ENCODE peak calls at places on chromosomes 11 and 22, in nine cellular contexts. E, Z, J, R, U, L, M, Y and K are unnamed samples.

GRCh38 chr11:37710031-37710430 is 1112.0 kb upstream of the RAG2 start:
- DNase-seq in U (no peak), E (no peak), R (peak), Y (no peak), M (no peak), L (no peak), Z (no peak), J (peak), K (peak)

GRCh38 chr11:105229758-105230157 is 90.2 kb upstream of the CARD18 start:
- DNase-seq in U (no peak), Y (no peak), L (no peak), J (peak), Z (no peak), M (no peak), E (no peak), R (no peak), K (no peak)

GRCh38 chr22:44701824-44702478 is at the start of gene PRR5:
- DNase-seq in L (peak), M (peak), Z (peak), R (peak), Y (peak), J (peak), E (peak), U (peak), K (peak)

GRCh38 chr11:35658028-35658948 is 4.3 kb upstream of the TRIM44 start:
- DNase-seq in M (no peak), L (no peak), R (no peak), Z (no peak), U (no peak), J (peak), Y (no peak), E (no peak), K (no peak)

GRCh38 chr11:110076388-110076965 is 16.7 kb upstream of the ZC3H12C start:
- DNase-seq in R (no peak), Y (no peak), Z (no peak), J (peak), E (no peak), L (no peak), M (no peak), U (no peak), K (no peak)

GRCh38 chr22:42217019-42217751 is 53.3 kb downstream of the TCF20 start:
- DNase-seq in L (no peak), J (no peak), U (no peak), E (no peak), Y (no peak), R (no peak), Z (no peak), M (no peak), K (peak)

GRCh38 chr22:50179937-50180726 is 5.6 kb upstream of the TRABD start:
- DNase-seq in E (no peak), U (no peak), Z (no peak), R (no peak), M (peak), L (no peak), Y (no peak), J (no peak), K (no peak)

GRCh38 chr11:93686226-93686625 is 24.7 kb downstream of the CEP295 start:
- DNase-seq in M (no peak), Z (no peak), Y (no peak), J (no peak), L (no peak), U (no peak), R (no peak), E (no peak), K (no peak)

GRCh38 chr11:61752117-61752924 is at the start of gene MYRF:
- DNase-seq in Z (peak), U (peak), M (no peak), R (peak), Y (no peak), J (peak), E (no peak), L (no peak), K (no peak)

GRCh38 chr11:58301576-58301975 is 33.5 kb upstream of the OR10W1 start:
- DNase-seq in U (no peak), Y (no peak), Z (no peak), M (no peak), L (no peak), E (no peak), R (no peak), J (peak), K (peak)

GRCh38 chr11:134517621-134518293 is 105.7 kb upstream of the B3GAT1 start:
- DNase-seq in L (no peak), U (no peak), R (no peak), J (no peak), E (no peak), Y (no peak), Z (no peak), M (peak), K (no peak)

GRCh38 chr11:59264736-59265135 is 52.0 kb upstream of the MPEG1 start:
- DNase-seq in M (no peak), J (no peak), U (no peak), Y (no peak), R (no peak), Z (no peak), E (no peak), L (no peak), K (no peak)

GRCh38 chr11:3675971-3676370 is 4.8 kb upstream of the CHRNA10 start:
- DNase-seq in L (no peak), E (no peak), Y (no peak), M (no peak), R (no peak), U (no peak), J (no peak), Z (no peak), K (no peak)

GRCh38 chr22:16965083-16965482 is 42.9 kb downstream of the GAB4 start:
- DNase-seq in Y (no peak), R (no peak), L (no peak), Z (no peak), U (no peak), E (no peak), M (no peak), J (no peak), K (no peak)

GRCh38 chr22:23256986-23257888 is 76.9 kb downstream of the BCR start:
- DNase-seq in L (peak), J (peak), U (no peak), Z (no peak), Y (no peak), M (peak), E (peak), R (peak), K (no peak)

GRCh38 chr11:71354394-71355105 is 93.6 kb downstream of the DHCR7 start:
- DNase-seq in U (no peak), E (no peak), M (no peak), L (no peak), Z (no peak), R (no peak), Y (no peak), J (no peak), K (no peak)

GRCh38 chr11:61737131-61737530 is 15.3 kb upstream of the MYRF start:
- DNase-seq in Y (no peak), M (no peak), L (no peak), R (no peak), E (no peak), U (no peak), Z (peak), J (no peak), K (no peak)

GRCh38 chr11:25535462-25535861 is 796.5 kb upstream of the ANO3 start:
- DNase-seq in R (peak), Y (no peak), L (no peak), J (no peak), E (peak), M (peak), Z (no peak), U (no peak), K (no peak)

GRCh38 chr11:117495357-117495756 is 167.7 kb downstream of the CEP164 start:
- DNase-seq in Y (no peak), U (no peak), M (no peak), Z (no peak), J (no peak), E (no peak), L (no peak), R (no peak), K (no peak)

GRCh38 chr22:45202333-45203149 is 38.2 kb downstream of the KIAA0930 start:
- DNase-seq in R (no peak), L (no peak), M (peak), U (no peak), J (no peak), Y (no peak), Z (no peak), E (no peak), K (no peak)

GRCh38 chr11:119092880-119093665 is 8.4 kb downstream of the HMBS start:
- DNase-seq in L (no peak), R (peak), U (no peak), J (peak), Y (peak), M (peak), E (no peak), Z (no peak), K (no peak)

GRCh38 chr11:7413961-7414728 is 71.2 kb upstream of the OLFML1 start:
- DNase-seq in J (no peak), Y (no peak), Z (no peak), L (no peak), M (no peak), U (no peak), E (no peak), R (no peak), K (no peak)

GRCh38 chr11:73029408-73029807 is 112.7 kb downstream of the FCHSD2 start:
- DNase-seq in L (no peak), Y (no peak), J (no peak), R (peak), M (no peak), Z (peak), U (no peak), E (no peak), K (no peak)

GRCh38 chr11:2443881-2444300 is 423 bp downstream of the TRPM5 start:
- DNase-seq in R (no peak), L (peak), E (no peak), M (no peak), U (no peak), J (no peak), Z (no peak), Y (no peak), K (no peak)

GRCh38 chr11:134752526-134752925 is 340.5 kb upstream of the B3GAT1 start:
- DNase-seq in M (no peak), L (no peak), U (no peak), Z (no peak), E (no peak), J (no peak), Y (no peak), R (no peak), K (no peak)

GRCh38 chr11:80204021-80204420 is 763.2 kb upstream of the TENM4 start:
- DNase-seq in U (no peak), E (no peak), L (no peak), M (no peak), Z (no peak), J (no peak), Y (no peak), R (no peak), K (no peak)

GRCh38 chr11:122139595-122139866 is 23.5 kb upstream of the BLID start:
- DNase-seq in U (no peak), R (no peak), M (no peak), Y (no peak), E (no peak), J (no peak), L (no peak), Z (no peak), K (no peak)

GRCh38 chr11:115555336-115556090 is 51.3 kb upstream of the CADM1 start:
- DNase-seq in Y (no peak), L (no peak), M (no peak), Z (no peak), R (no peak), J (no peak), U (no peak), E (no peak), K (no peak)

GRCh38 chr11:46322759-46323158 is 24.5 kb upstream of the DGKZ start:
- DNase-seq in M (no peak), J (peak), Y (no peak), Z (no peak), R (no peak), E (no peak), U (peak), L (no peak), K (no peak)

GRCh38 chr22:27459955-27460354 is 341.6 kb downstream of the MN1 start:
- DNase-seq in J (no peak), Z (no peak), U (no peak), L (no peak), Y (no peak), M (no peak), R (no peak), E (no peak), K (no peak)

GRCh38 chr11:2580061-2580421 is 119.8 kb downstream of the KCNQ1OT1 start:
- DNase-seq in R (no peak), Z (no peak), E (no peak), Y (no peak), L (peak), M (no peak), J (no peak), U (peak), K (no peak)

GRCh38 chr22:19419464-19420178 is 11.9 kb downstream of the HIRA start:
- DNase-seq in M (no peak), E (no peak), L (no peak), Y (peak), J (no peak), U (no peak), R (peak), Z (peak), K (no peak)

GRCh38 chr11:100731471-100731870 is 44.4 kb downstream of the ARHGAP42 start:
- DNase-seq in M (no peak), J (no peak), Z (no peak), Y (no peak), L (no peak), R (no peak), E (no peak), U (peak), K (no peak)

GRCh38 chr11:120807414-120808150 is 216.3 kb upstream of the TBCEL start:
- DNase-seq in U (no peak), M (no peak), J (peak), E (no peak), Y (no peak), Z (no peak), R (peak), L (no peak), K (peak)

GRCh38 chr11:130606181-130606580 is 157.7 kb downstream of the ADAMTS15 start:
- DNase-seq in M (no peak), E (no peak), Y (no peak), Z (no peak), J (peak), R (peak), U (no peak), L (no peak), K (no peak)

GRCh38 chr22:36160499-36160942 is at the start of gene APOL3:
- DNase-seq in R (peak), M (peak), J (peak), U (no peak), L (peak), Z (no peak), Y (peak), E (peak), K (no peak)

GRCh38 chr22:36155702-36156101 is 4.9 kb downstream of the APOL3 start:
- DNase-seq in Y (no peak), U (no peak), L (peak), R (peak), M (peak), E (peak), J (peak), Z (no peak), K (no peak)

GRCh38 chr22:36156119-36156514 is 4.4 kb downstream of the APOL3 start:
- DNase-seq in Z (no peak), M (no peak), U (no peak), R (no peak), J (no peak), Y (no peak), L (no peak), E (peak), K (no peak)

GRCh38 chr22:36153756-36154155 is 6.8 kb downstream of the APOL3 start:
- DNase-seq in J (no peak), Z (no peak), L (no peak), Y (no peak), U (no peak), E (peak), R (no peak), M (no peak), K (no peak)

GRCh38 chr22:36156515-36157419 is 3.8 kb downstream of the APOL3 start:
- DNase-seq in J (peak), E (peak), U (no peak), L (peak), M (peak), Y (peak), R (peak), Z (no peak), K (peak)
- H3K4me3 ChIP-seq in J (peak), E (peak), U (no peak), L (peak), M (peak), Y (peak), R (peak), Z (no peak), K (peak)

GRCh38 chr22:35944458-35944857 is 84.2 kb downstream of the RBFOX2 start:
- DNase-seq in J (no peak), Y (no peak), M (no peak), E (no peak), Z (no peak), R (no peak), U (peak), L (no peak), K (no peak)
- H3K4me3 ChIP-seq in J (no peak), Y (no peak), M (no peak), E (no peak), Z (no peak), R (no peak), U (no peak), L (no peak), K (no peak)

GRCh38 chr11:107018274-107018901 is at the start of gene GUCY1A2:
- DNase-seq in U (peak), L (peak), Y (no peak), M (peak), J (peak), E (no peak), Z (no peak), R (peak), K (no peak)
- H3K4me3 ChIP-seq in U (peak), L (peak), Y (no peak), M (no peak), J (peak), E (peak), Z (peak), R (peak), K (peak)

GRCh38 chr22:37167176-37167980 is 17.7 kb upstream of the IL2RB start:
- DNase-seq in M (peak), R (no peak), Z (no peak), Y (no peak), U (no peak), E (no peak), J (no peak), L (peak), K (no peak)
- H3K4me3 ChIP-seq in M (no peak), R (no peak), Z (no peak), Y (no peak), U (no peak), E (no peak), J (no peak), L (peak), K (no peak)

GRCh38 chr11:861105-861479 is 18.4 kb downstream of the TSPAN4 start:
- DNase-seq in E (no peak), J (no peak), Y (no peak), M (no peak), Z (no peak), L (no peak), U (no peak), R (no peak), K (no peak)

GRCh38 chr11:858053-858992 is 15.7 kb downstream of the TSPAN4 start:
- DNase-seq in U (no peak), M (no peak), R (no peak), L (no peak), E (no peak), Y (no peak), J (no peak), Z (no peak), K (no peak)

GRCh38 chr11:859394-860131 is 16.9 kb downstream of the TSPAN4 start:
- DNase-seq in Z (no peak), J (peak), L (peak), M (peak), Y (peak), R (peak), U (peak), E (no peak), K (peak)

GRCh38 chr11:860238-861104 is 17.8 kb downstream of the TSPAN4 start:
- DNase-seq in M (no peak), U (no peak), E (no peak), Y (no peak), R (no peak), L (no peak), Z (no peak), J (no peak), K (no peak)

GRCh38 chr11:858993-859339 is 16.3 kb downstream of the TSPAN4 start:
- DNase-seq in Y (no peak), L (no peak), U (no peak), Z (no peak), J (no peak), M (no peak), R (no peak), E (no peak), K (no peak)
- H3K4me3 ChIP-seq in Y (no peak), L (no peak), U (no peak), Z (no peak), J (peak), M (no peak), R (no peak), E (no peak), K (peak)

GRCh38 chr11:102314784-102315183 is 2.5 kb upstream of the BIRC3 start:
- DNase-seq in Y (no peak), J (no peak), L (no peak), E (no peak), U (no peak), M (no peak), Z (no peak), R (no peak), K (no peak)

GRCh38 chr11:102317099-102317767 is at the start of gene BIRC3:
- DNase-seq in U (peak), M (peak), J (peak), L (peak), R (peak), E (peak), Z (peak), Y (peak), K (peak)

GRCh38 chr11:102317768-102318103 is 452 bp downstream of the BIRC3 start:
- DNase-seq in U (no peak), Y (no peak), L (no peak), J (no peak), M (no peak), E (no peak), Z (no peak), R (no peak), K (no peak)

GRCh38 chr11:102318469-102318868 is 1.2 kb downstream of the BIRC3 start:
- DNase-seq in E (no peak), Z (no peak), U (no peak), J (peak), M (no peak), R (no peak), L (no peak), Y (no peak), K (no peak)

DNA sequence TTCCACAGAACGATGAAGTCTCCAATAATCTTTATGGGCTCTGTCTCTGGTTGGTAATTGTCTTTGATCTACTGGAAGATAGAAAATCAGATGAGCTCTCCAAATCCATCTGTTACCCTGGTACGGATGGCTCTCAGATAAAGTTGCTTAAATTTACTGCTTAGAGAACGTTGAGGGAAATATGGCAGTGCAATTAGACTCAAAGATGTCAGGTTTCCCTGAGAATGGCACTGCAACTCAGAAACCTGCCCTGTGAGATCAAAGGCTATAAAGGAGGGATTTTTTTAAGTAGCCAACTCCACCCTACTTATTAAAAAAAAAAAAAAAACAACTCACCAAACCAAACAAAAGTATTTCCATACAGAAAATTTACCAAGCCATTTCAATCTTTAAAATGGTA is 779 bp upstream of the BIRC3 start:
- DNase-seq in L (no peak), U (no peak), J (no peak), Z (no peak), M (no peak), R (no peak), E (no peak), Y (no peak), K (no peak)
- H3K4me3 ChIP-seq in L (peak), U (no peak), J (no peak), Z (no peak), M (no peak), R (no peak), E (peak), Y (no peak), K (no peak)

GRCh38 chr22:47279337-47279736 is 516.9 kb downstream of the TBC1D22A start:
- DNase-seq in L (no peak), J (no peak), U (peak), M (no peak), Y (no peak), E (no peak), R (no peak), Z (no peak), K (no peak)

GRCh38 chr22:47283616-47284270 is 521.3 kb downstream of the TBC1D22A start:
- DNase-seq in E (no peak), Z (no peak), U (no peak), R (no peak), L (no peak), J (no peak), Y (no peak), M (no peak), K (no peak)

GRCh38 chr22:47282851-47283250 is 520.4 kb downstream of the TBC1D22A start:
- DNase-seq in Z (no peak), M (no peak), E (no peak), J (no peak), U (no peak), L (no peak), Y (no peak), R (no peak), K (no peak)

GRCh38 chr22:47282366-47282765 is 519.9 kb downstream of the TBC1D22A start:
- DNase-seq in L (no peak), E (no peak), M (no peak), Y (no peak), R (no peak), U (no peak), Z (no peak), J (no peak), K (no peak)

GRCh38 chr22:47281126-47282106 is 519.0 kb downstream of the TBC1D22A start:
- DNase-seq in M (no peak), Z (no peak), J (peak), R (no peak), Y (no peak), U (no peak), L (no peak), E (no peak), K (no peak)
- H3K4me3 ChIP-seq in M (no peak), Z (no peak), J (no peak), R (no peak), Y (no peak), U (no peak), L (no peak), E (no peak), K (no peak)

GRCh38 chr11:76671236-76671590 is 666 bp upstream of the LRRC32 start:
- DNase-seq in E (no peak), Z (no peak), Y (no peak), J (no peak), R (no peak), L (no peak), U (no peak), M (no peak), K (no peak)
- H3K4me3 ChIP-seq in E (peak), Z (no peak), Y (no peak), J (no peak), R (peak), L (peak), U (peak), M (peak), K (peak)